ENCODE peak calls at places on chromosomes 4 and X, in five cellular contexts. J, Z, K, N and S are unnamed samples.

GRCh38 chrX:16785247-16786138 is 773 bp upstream of the TXLNG start:
- DNase-seq in N (peak; percentile 6), K (no peak), J (no peak), Z (no peak), S (no peak)

GRCh38 chr4:138404801-138405200 is 162.7 kb upstream of the SLC7A11 start:
- DNase-seq in K (no peak), N (no peak), J (no peak), Z (no peak), S (no peak)

GRCh38 chrX:19626230-19626629 is 110.9 kb upstream of the MAP3K15 start:
- DNase-seq in Z (no peak), K (no peak), J (no peak), N (no peak), S (no peak)

GRCh38 chrX:3191821-3192220 is 150.6 kb downstream of the ARSF start:
- DNase-seq in Z (no peak), N (no peak), J (no peak), K (no peak), S (peak; percentile 39)

GRCh38 chr4:56641494-56642051 is 39.5 kb downstream of the HOPX start:
- DNase-seq in K (peak; percentile 66), J (no peak), Z (peak; percentile 87), N (peak; percentile 98), S (peak; percentile 84)

GRCh38 chr4:185020293-185020808 is 2.1 kb downstream of the HELT start:
- DNase-seq in K (peak; percentile 16), J (peak; percentile 84), Z (peak; percentile 35), N (no peak), S (no peak)

GRCh38 chrX:153641575-153642312 is 5.3 kb upstream of the DUSP9 start:
- DNase-seq in J (peak; percentile 77), K (no peak), N (no peak), Z (no peak), S (no peak)

GRCh38 chr4:153383131-153383530 is 38.6 kb downstream of the MND1 start:
- DNase-seq in K (no peak), J (no peak), Z (peak; percentile 27), N (no peak), S (no peak)

GRCh38 chr4:88107406-88108107 is 50.9 kb downstream of the ABCG2 start:
- DNase-seq in K (no peak), N (peak; percentile 16), J (peak; percentile 9), Z (peak; percentile 21), S (no peak)

GRCh38 chr4:91288702-91289311 is 1015.0 kb upstream of the GRID2 start:
- DNase-seq in N (no peak), K (no peak), Z (no peak), J (no peak), S (no peak)

GRCh38 chrX:150216716-150217115 is 146.4 kb upstream of the MAMLD1 start:
- DNase-seq in K (no peak), J (no peak), N (no peak), Z (no peak), S (no peak)

GRCh38 chr4:41969666-41970065 is 11.9 kb upstream of the DCAF4L1 start:
- DNase-seq in J (no peak), Z (no peak), N (no peak), K (no peak), S (no peak)

GRCh38 chrX:80511969-80512760 is 91.9 kb downstream of the TENT5D start:
- DNase-seq in N (peak; percentile 25), K (no peak), J (no peak), Z (peak; percentile 57), S (no peak)

GRCh38 chrX:42695800-42696358 is 82.1 kb downstream of the PPP1R2C start:
- DNase-seq in Z (no peak), N (no peak), J (no peak), K (no peak), S (no peak)

GRCh38 chrX:63250253-63250868 is 100.8 kb downstream of the SPIN4 start:
- DNase-seq in K (peak; percentile 5), J (peak; percentile 7), Z (peak; percentile 84), N (peak; percentile 85), S (peak; percentile 42)